ENCODE peak calls at places on chromosomes 4 and X, in five cellular contexts. Z is hypothalamus, O is HEK293T, V is T-helper 1 cell, Q is suprapubic skin. D is an unnamed sample.

GRCh38 chr4:159227378-159227777 is 124.5 kb downstream of the RAPGEF2 start:
- DNase-seq in Z (no peak), O (no peak), Q (no peak), V (no peak), D (no peak)

GRCh38 chr4:15779336-15779735 is 1.2 kb downstream of the CD38 start:
- DNase-seq in Z (peak), Q (peak), V (no peak), O (no peak), D (no peak)

GRCh38 chr4:19293080-19293479 is 958.6 kb upstream of the SLIT2 start:
- DNase-seq in Z (no peak), V (no peak), Q (no peak), O (no peak), D (no peak)

GRCh38 chr4:155530290-155530689 is 136.4 kb upstream of the GUCY1A1 start:
- DNase-seq in O (no peak), Q (no peak), V (no peak), Z (no peak), D (no peak)

GRCh38 chr4:54276633-54277426 is 47.7 kb downstream of the PDGFRA start:
- DNase-seq in V (no peak), Z (no peak), Q (no peak), O (no peak), D (no peak)

GRCh38 chrX:39310925-39311324 is 509.7 kb downstream of the MID1IP1 start:
- DNase-seq in Q (no peak), Z (no peak), O (no peak), V (no peak), D (no peak)

GRCh38 chr4:56979674-56980073 is 978 bp downstream of the POLR2B start:
- DNase-seq in O (no peak), V (peak), Q (no peak), Z (no peak), D (no peak)

GRCh38 chr4:70041652-70042286 is 8.5 kb upstream of the HTN1 start:
- DNase-seq in Q (no peak), V (no peak), O (no peak), Z (no peak), D (no peak)

GRCh38 chrX:154486052-154486395 is 391 bp downstream of the UBL4A start:
- DNase-seq in Q (peak), Z (peak), V (peak), O (no peak), D (no peak)

GRCh38 chr4:3820016-3820805 is 54.0 kb downstream of the ADRA2C start:
- DNase-seq in V (no peak), O (no peak), Z (no peak), Q (no peak), D (no peak)

GRCh38 chr4:80011636-80012236 is 61.3 kb downstream of the ANTXR2 start:
- DNase-seq in V (no peak), O (no peak), Q (no peak), Z (no peak), D (no peak)

GRCh38 chrX:107619836-107620235 is 8.5 kb upstream of the PRPS1 start:
- DNase-seq in V (no peak), Z (no peak), Q (no peak), O (no peak), D (no peak)

GRCh38 chrX:55120767-55121358 is 32.0 kb downstream of the PAGE2 start:
- DNase-seq in V (no peak), Q (no peak), Z (no peak), O (no peak), D (no peak)

GRCh38 chrX:114964374-114964773 is 53.0 kb downstream of the IL13RA2 start:
- DNase-seq in Z (no peak), V (no peak), Q (no peak), O (no peak), D (no peak)

GRCh38 chrX:136767104-136767941 is 13.4 kb downstream of the ARHGEF6 start:
- DNase-seq in Z (peak), O (peak), V (peak), Q (peak), D (no peak)

GRCh38 chr4:105895324-105895608 is at the start of gene NPNT:
- DNase-seq in Q (no peak), V (no peak), O (peak), Z (peak), D (no peak)

GRCh38 chrX:149490100-149490499 is 15.0 kb downstream of the IDS start:
- DNase-seq in O (no peak), Z (no peak), V (no peak), Q (no peak), D (no peak)

GRCh38 chr4:15963001-15963451 is at the start of gene FGFBP2:
- DNase-seq in Q (no peak), V (no peak), O (peak), Z (no peak), D (no peak)

GRCh38 chrX:97021680-97022079 is 138.0 kb downstream of the RPA4 start:
- DNase-seq in Q (no peak), O (no peak), V (no peak), Z (no peak), D (no peak)

GRCh38 chr4:94939791-94940530 is 182.2 kb downstream of the BMPR1B start:
- DNase-seq in Z (no peak), O (no peak), Q (no peak), V (no peak), D (no peak)

GRCh38 chr4:77728420-77728819 is 90.7 kb downstream of the CNOT6L start:
- DNase-seq in V (no peak), Q (no peak), Z (no peak), O (no peak), D (no peak)

GRCh38 chr4:140755811-140756291 is 334 bp downstream of the TBC1D9 start:
- DNase-seq in V (no peak), Z (peak), O (peak), Q (peak), D (peak)

GRCh38 chr4:85430697-85431096 is 44.3 kb upstream of the ARHGAP24 start:
- DNase-seq in O (no peak), V (no peak), Q (no peak), Z (no peak), D (no peak)

GRCh38 chr4:67714955-67715354 is 14.0 kb upstream of the UBA6 start:
- DNase-seq in Q (no peak), V (no peak), O (no peak), Z (no peak), D (no peak)

GRCh38 chr4:120843840-120844527 is 78.5 kb downstream of the PRDM5 start:
- DNase-seq in O (peak), Z (no peak), Q (no peak), V (no peak), D (no peak)